ENCODE peak calls at places on chromosomes 11 and 22, in nine cellular contexts. F is psoas muscle; I is cardiac fibroblast; Y is PC-3; V is CD8-positive, alpha-beta T cell; J is GM04504; K is HFFc6; G is ELR; Z is H4. A is an unnamed sample.

GRCh38 chr11:5631969-5632635 is 7.3 kb downstream of the TRIM34 start:
- DNase-seq in F (no peak), I (no peak), Y (no peak), V (no peak), J (no peak), K (no peak), G (no peak), Z (no peak), A (no peak)

GRCh38 chr11:33307984-33308383 is 50.8 kb downstream of the HIPK3 start:
- DNase-seq in F (no peak), I (no peak), Y (no peak), V (no peak), J (no peak), K (no peak), G (no peak), Z (no peak), A (no peak)

GRCh38 chr22:41596776-41597634 is 7.4 kb upstream of the PMM1 start:
- DNase-seq in F (peak), I (peak), Y (peak), V (peak), J (no peak), K (peak), G (peak), Z (peak), A (peak)

GRCh38 chr22:17201285-17201945 is 17.8 kb downstream of the ADA2 start:
- DNase-seq in F (peak), I (peak), Y (peak), V (no peak), J (no peak), K (no peak), G (no peak), Z (no peak), A (no peak)

GRCh38 chr22:17972385-17973181 is 51.8 kb downstream of the MICAL3 start:
- DNase-seq in F (peak), I (peak), Y (peak), V (no peak), J (peak), K (peak), G (peak), Z (peak), A (peak)

GRCh38 chr22:19103881-19104821 is 18.1 kb downstream of the DGCR2 start:
- DNase-seq in F (peak), I (no peak), Y (no peak), V (no peak), J (no peak), K (no peak), G (no peak), Z (no peak), A (peak)

GRCh38 chr11:32529994-32530588 is 53.5 kb upstream of the EIF3M start:
- DNase-seq in F (no peak), I (no peak), Y (no peak), V (no peak), J (no peak), K (no peak), G (no peak), Z (no peak), A (no peak)

GRCh38 chr11:103652013-103652412 is 384.4 kb upstream of the DDI1 start:
- DNase-seq in F (no peak), I (peak), Y (peak), V (no peak), J (peak), K (peak), G (peak), Z (peak), A (peak)

GRCh38 chr22:30883586-30884145 is 84.9 kb downstream of the MORC2 start:
- DNase-seq in F (no peak), I (no peak), Y (no peak), V (no peak), J (no peak), K (no peak), G (no peak), Z (no peak), A (no peak)

GRCh38 chr11:94728541-94728940 is 39.6 kb upstream of the AMOTL1 start:
- DNase-seq in F (no peak), I (peak), Y (peak), V (no peak), J (peak), K (no peak), G (peak), Z (no peak), A (peak)

GRCh38 chr11:126352934-126353801 is 2.3 kb upstream of the ST3GAL4 start:
- DNase-seq in F (no peak), I (no peak), Y (peak), V (no peak), J (no peak), K (peak), G (peak), Z (peak), A (peak)

GRCh38 chr11:112656772-112657428 is 304.3 kb upstream of the NCAM1 start:
- DNase-seq in F (peak), I (peak), Y (peak), V (no peak), J (peak), K (peak), G (peak), Z (peak), A (peak)

GRCh38 chr11:61083601-61084147 is 18.6 kb upstream of the CD5 start:
- DNase-seq in F (no peak), I (no peak), Y (no peak), V (peak), J (no peak), K (no peak), G (no peak), Z (no peak), A (no peak)